ENCODE peak calls at places on chromosomes 2 and 18, in six cellular contexts. One of them, this sample, is unnamed.

GRCh38 chr2:30148850-30149249 is 2.0 kb downstream of the YPEL5 start:
- DNase-seq in amniotic stem cell: no peak
- DNase-seq in osteocyte: no peak
- DNase-seq in stimulated activated CD4-positive, alpha-beta T cell treated with anti-CD3 and anti-CD28 coated beads, Interleukin-1b, Interleukin-23, amount 100 ng/mL, for 1 hour: no peak
- DNase-seq in putamen: no peak
- DNase-seq in NCI-H2171: no peak
- DNase-seq in this sample: no peak

GRCh38 chr2:19425419-19425818 is 67.0 kb upstream of the OSR1 start:
- DNase-seq in amniotic stem cell: no peak
- DNase-seq in osteocyte: no peak
- DNase-seq in stimulated activated CD4-positive, alpha-beta T cell treated with anti-CD3 and anti-CD28 coated beads, Interleukin-1b, Interleukin-23, amount 100 ng/mL, for 1 hour: no peak
- DNase-seq in putamen: no peak
- DNase-seq in NCI-H2171: no peak
- DNase-seq in this sample: no peak

GRCh38 chr2:132824716-132825115 is 154.7 kb upstream of the LYPD1 start:
- DNase-seq in amniotic stem cell: no peak
- DNase-seq in osteocyte: no peak
- DNase-seq in stimulated activated CD4-positive, alpha-beta T cell treated with anti-CD3 and anti-CD28 coated beads, Interleukin-1b, Interleukin-23, amount 100 ng/mL, for 1 hour: no peak
- DNase-seq in putamen: no peak
- DNase-seq in NCI-H2171: no peak
- DNase-seq in this sample: no peak

GRCh38 chr2:190765386-190766173 is 115.0 kb upstream of the GLS start:
- DNase-seq in amniotic stem cell: no peak
- DNase-seq in osteocyte: no peak
- DNase-seq in stimulated activated CD4-positive, alpha-beta T cell treated with anti-CD3 and anti-CD28 coated beads, Interleukin-1b, Interleukin-23, amount 100 ng/mL, for 1 hour: no peak
- DNase-seq in putamen: no peak
- DNase-seq in NCI-H2171: no peak
- DNase-seq in this sample: no peak

GRCh38 chr2:133521146-133521745 is 47.0 kb downstream of the NCKAP5 start:
- DNase-seq in amniotic stem cell: no peak
- DNase-seq in osteocyte: no peak
- DNase-seq in stimulated activated CD4-positive, alpha-beta T cell treated with anti-CD3 and anti-CD28 coated beads, Interleukin-1b, Interleukin-23, amount 100 ng/mL, for 1 hour: no peak
- DNase-seq in putamen: no peak
- DNase-seq in NCI-H2171: no peak
- DNase-seq in this sample: no peak

GRCh38 chr2:77054938-77055337 is 467.2 kb downstream of the LRRTM4 start:
- DNase-seq in amniotic stem cell: no peak
- DNase-seq in osteocyte: no peak
- DNase-seq in stimulated activated CD4-positive, alpha-beta T cell treated with anti-CD3 and anti-CD28 coated beads, Interleukin-1b, Interleukin-23, amount 100 ng/mL, for 1 hour: no peak
- DNase-seq in putamen: no peak
- DNase-seq in NCI-H2171: no peak
- DNase-seq in this sample: no peak

GRCh38 chr2:230525682-230526081 is 109.7 kb downstream of the SP100 start:
- DNase-seq in amniotic stem cell: no peak
- DNase-seq in osteocyte: no peak
- DNase-seq in stimulated activated CD4-positive, alpha-beta T cell treated with anti-CD3 and anti-CD28 coated beads, Interleukin-1b, Interleukin-23, amount 100 ng/mL, for 1 hour: no peak
- DNase-seq in putamen: no peak
- DNase-seq in NCI-H2171: no peak
- DNase-seq in this sample: no peak

GRCh38 chr2:118645891-118646290 is 201.6 kb downstream of the EN1 start:
- DNase-seq in amniotic stem cell: no peak
- DNase-seq in osteocyte: no peak
- DNase-seq in stimulated activated CD4-positive, alpha-beta T cell treated with anti-CD3 and anti-CD28 coated beads, Interleukin-1b, Interleukin-23, amount 100 ng/mL, for 1 hour: no peak
- DNase-seq in putamen: no peak
- DNase-seq in NCI-H2171: no peak
- DNase-seq in this sample: no peak

GRCh38 chr2:118095610-118096009 is 7.3 kb downstream of the INSIG2 start:
- DNase-seq in amniotic stem cell: no peak
- DNase-seq in osteocyte: no peak
- DNase-seq in stimulated activated CD4-positive, alpha-beta T cell treated with anti-CD3 and anti-CD28 coated beads, Interleukin-1b, Interleukin-23, amount 100 ng/mL, for 1 hour: no peak
- DNase-seq in putamen: no peak
- DNase-seq in NCI-H2171: peak; percentile 67
- DNase-seq in this sample: no peak

GRCh38 chr2:220935789-220936321 is 636.2 kb downstream of the EPHA4 start:
- DNase-seq in amniotic stem cell: no peak
- DNase-seq in osteocyte: no peak
- DNase-seq in stimulated activated CD4-positive, alpha-beta T cell treated with anti-CD3 and anti-CD28 coated beads, Interleukin-1b, Interleukin-23, amount 100 ng/mL, for 1 hour: no peak
- DNase-seq in putamen: no peak
- DNase-seq in NCI-H2171: no peak
- DNase-seq in this sample: no peak

GRCh38 chr2:163475815-163476214 is 260.0 kb downstream of the FIGN start:
- DNase-seq in amniotic stem cell: no peak
- DNase-seq in osteocyte: no peak
- DNase-seq in stimulated activated CD4-positive, alpha-beta T cell treated with anti-CD3 and anti-CD28 coated beads, Interleukin-1b, Interleukin-23, amount 100 ng/mL, for 1 hour: no peak
- DNase-seq in putamen: no peak
- DNase-seq in NCI-H2171: no peak
- DNase-seq in this sample: no peak

GRCh38 chr18:23784811-23785245 is 95.6 kb downstream of the LAMA3 start:
- DNase-seq in amniotic stem cell: peak; percentile 50
- DNase-seq in osteocyte: no peak
- DNase-seq in stimulated activated CD4-positive, alpha-beta T cell treated with anti-CD3 and anti-CD28 coated beads, Interleukin-1b, Interleukin-23, amount 100 ng/mL, for 1 hour: no peak
- DNase-seq in putamen: no peak
- DNase-seq in NCI-H2171: no peak
- DNase-seq in this sample: no peak

GRCh38 chr2:238308177-238308576 is 12.1 kb upstream of the TRAF3IP1 start:
- DNase-seq in amniotic stem cell: no peak
- DNase-seq in osteocyte: no peak
- DNase-seq in stimulated activated CD4-positive, alpha-beta T cell treated with anti-CD3 and anti-CD28 coated beads, Interleukin-1b, Interleukin-23, amount 100 ng/mL, for 1 hour: no peak
- DNase-seq in putamen: no peak
- DNase-seq in NCI-H2171: no peak
- DNase-seq in this sample: no peak

GRCh38 chr2:117087565-117088291 is 726.8 kb upstream of the DDX18 start:
- DNase-seq in amniotic stem cell: no peak
- DNase-seq in osteocyte: no peak
- DNase-seq in stimulated activated CD4-positive, alpha-beta T cell treated with anti-CD3 and anti-CD28 coated beads, Interleukin-1b, Interleukin-23, amount 100 ng/mL, for 1 hour: no peak
- DNase-seq in putamen: no peak
- DNase-seq in NCI-H2171: no peak
- DNase-seq in this sample: no peak

GRCh38 chr2:202032841-202033316 is 776 bp upstream of the FZD7 start:
- DNase-seq in amniotic stem cell: no peak
- DNase-seq in osteocyte: peak; percentile 88
- DNase-seq in stimulated activated CD4-positive, alpha-beta T cell treated with anti-CD3 and anti-CD28 coated beads, Interleukin-1b, Interleukin-23, amount 100 ng/mL, for 1 hour: no peak
- DNase-seq in putamen: no peak
- DNase-seq in NCI-H2171: peak; percentile 47
- DNase-seq in this sample: no peak